ENCODE peak calls at places on chromosomes 2 and 18, in seven cellular contexts. V, H, W, R, Y, B and C are unnamed samples.

GRCh38 chr2:218002792-218003191 is at the start of gene TNS1:
- DNase-seq in V (peak), H (no peak), W (no peak), R (no peak), Y (no peak), B (no peak), C (no peak)

GRCh38 chr2:179165356-179166000 is 99.2 kb downstream of the SESTD1 start:
- DNase-seq in V (no peak), H (no peak), W (no peak), R (no peak), Y (no peak), B (no peak), C (no peak)

GRCh38 chr2:43225093-43225787 is 1.2 kb downstream of the ZFP36L2 start:
- DNase-seq in V (peak), H (peak), W (no peak), R (peak), Y (peak), B (peak), C (peak)

GRCh38 chr2:203751886-203752285 is 45.4 kb downstream of the CD28 start:
- DNase-seq in V (peak), H (no peak), W (no peak), R (no peak), Y (no peak), B (no peak), C (no peak)

GRCh38 chr2:148565272-148565894 is 79.2 kb upstream of the EPC2 start:
- DNase-seq in V (peak), H (no peak), W (no peak), R (no peak), Y (no peak), B (no peak), C (no peak)

GRCh38 chr2:174663572-174663971 is 66.0 kb upstream of the WIPF1 start:
- DNase-seq in V (peak), H (no peak), W (no peak), R (no peak), Y (no peak), B (peak), C (no peak)

GRCh38 chr2:21422050-21422449 is 298.3 kb downstream of the TDRD15 start:
- DNase-seq in V (no peak), H (no peak), W (no peak), R (peak), Y (no peak), B (no peak), C (no peak)

GRCh38 chr2:143264851-143265250 is 135.6 kb downstream of the ARHGAP15 start:
- DNase-seq in V (peak), H (no peak), W (no peak), R (no peak), Y (no peak), B (peak), C (no peak)

GRCh38 chr18:28087173-28087563 is 89.8 kb downstream of the CDH2 start:
- DNase-seq in V (peak), H (peak), W (no peak), R (no peak), Y (no peak), B (no peak), C (no peak)

GRCh38 chr2:142150453-142150852 is 19.6 kb upstream of the LRP1B start:
- DNase-seq in V (no peak), H (no peak), W (no peak), R (no peak), Y (no peak), B (no peak), C (no peak)

GRCh38 chr2:199144546-199144945 is 313.2 kb downstream of the SATB2 start:
- DNase-seq in V (no peak), H (no peak), W (no peak), R (no peak), Y (no peak), B (no peak), C (no peak)

GRCh38 chr2:52956115-52956514 is 811.5 kb upstream of the CHAC2 start:
- DNase-seq in V (no peak), H (no peak), W (no peak), R (no peak), Y (no peak), B (no peak), C (no peak)

GRCh38 chr18:73942081-73942625 is 205.5 kb downstream of the FBXO15 start:
- DNase-seq in V (no peak), H (no peak), W (no peak), R (no peak), Y (no peak), B (no peak), C (no peak)

GRCh38 chr18:75530118-75530517 is 102.6 kb upstream of the SMIM21 start:
- DNase-seq in V (no peak), H (no peak), W (no peak), R (no peak), Y (no peak), B (no peak), C (no peak)

GRCh38 chr2:147181351-147182029 is 663.3 kb upstream of the ACVR2A start:
- DNase-seq in V (no peak), H (no peak), W (no peak), R (no peak), Y (no peak), B (no peak), C (no peak)

GRCh38 chr2:232925769-232926163 is 55.7 kb downstream of the SNORC start:
- DNase-seq in V (no peak), H (no peak), W (no peak), R (no peak), Y (no peak), B (no peak), C (no peak)
- H3K4me3 ChIP-seq in V (no peak), H (no peak), W (no peak), R (no peak), Y (no peak), B (no peak), C (no peak)

GRCh38 chr18:54389143-54389505 is 31.4 kb downstream of the C18orf54 start:
- DNase-seq in V (peak), H (no peak), W (no peak), R (no peak), Y (no peak), B (no peak), C (no peak)
- H3K4me3 ChIP-seq in V (no peak), H (no peak), W (no peak), R (no peak), Y (no peak), B (no peak), C (no peak)

GRCh38 chr18:76981388-76981968 is 151.1 kb downstream of the MBP start:
- DNase-seq in V (no peak), H (peak), W (no peak), R (peak), Y (no peak), B (no peak), C (no peak)

GRCh38 chr18:76983613-76984051 is 149.0 kb downstream of the MBP start:
- DNase-seq in V (no peak), H (no peak), W (no peak), R (no peak), Y (no peak), B (no peak), C (no peak)

GRCh38 chr18:76982038-76982437 is 150.5 kb downstream of the MBP start:
- DNase-seq in V (no peak), H (no peak), W (no peak), R (no peak), Y (no peak), B (no peak), C (no peak)

GRCh38 chr18:76984193-76985155 is 148.1 kb downstream of the MBP start:
- DNase-seq in V (no peak), H (no peak), W (no peak), R (no peak), Y (no peak), B (no peak), C (no peak)

DNA sequence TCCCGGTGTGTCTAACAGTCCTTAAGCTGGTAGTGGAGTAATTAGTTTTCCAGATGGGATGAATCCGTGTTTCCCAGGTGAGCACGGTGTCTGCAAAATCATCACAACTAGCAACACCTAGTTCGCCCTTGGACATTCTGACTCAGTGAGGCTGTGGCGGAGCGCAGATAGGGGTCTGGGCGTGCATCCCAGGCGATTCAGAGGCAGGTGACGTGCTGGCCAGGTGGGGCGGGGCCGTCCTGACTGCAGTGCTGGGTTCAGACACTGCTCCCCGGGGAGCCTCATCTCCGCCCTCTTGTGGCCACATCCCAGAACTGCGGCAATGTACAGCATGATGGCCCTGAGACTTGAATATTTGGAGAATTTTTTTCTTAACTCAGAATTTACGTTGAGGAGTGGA is 149.4 kb downstream of the MBP start:
- DNase-seq in V (peak), H (peak), W (no peak), R (peak), Y (peak), B (peak), C (peak)
- H3K4me3 ChIP-seq in V (no peak), H (no peak), W (no peak), R (peak), Y (no peak), B (no peak), C (no peak)

GRCh38 chr2:50148632-50149031 is 883.3 kb downstream of the NRXN1 start:
- DNase-seq in V (no peak), H (no peak), W (no peak), R (no peak), Y (no peak), B (no peak), C (no peak)

DNA sequence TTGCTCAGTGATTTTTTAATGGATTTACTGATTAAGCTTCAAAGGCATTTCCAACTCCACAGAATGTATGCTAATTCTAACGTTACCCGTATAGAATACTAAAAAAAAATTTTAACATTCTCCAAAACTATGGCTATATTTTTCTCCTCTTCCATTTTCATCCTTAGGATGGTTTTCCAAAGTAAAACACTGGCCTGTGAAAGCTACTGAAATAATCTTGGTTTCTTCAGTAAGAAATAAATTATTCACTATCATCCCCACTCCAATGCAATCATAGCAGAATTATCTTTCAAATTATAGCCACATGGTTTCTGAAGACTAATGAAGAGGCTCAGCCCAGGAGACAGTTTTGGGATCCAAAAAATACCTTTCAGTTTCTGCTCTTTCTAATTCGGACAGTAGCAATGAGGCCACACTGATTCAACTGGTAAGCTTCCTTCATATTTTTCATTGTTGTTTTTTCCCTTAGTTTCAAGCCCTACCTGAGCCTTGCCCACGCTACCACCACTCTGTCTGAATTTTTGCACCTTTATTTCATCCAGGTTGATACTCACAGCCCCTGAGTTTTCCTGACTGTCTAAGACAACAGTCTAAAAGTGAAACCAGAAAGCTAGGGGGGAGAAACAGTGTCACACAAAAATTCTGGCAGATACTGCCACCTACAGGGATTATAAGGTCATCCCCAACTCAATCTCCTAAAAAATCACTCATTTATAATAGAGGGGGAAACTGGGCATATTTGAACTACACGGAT is 887.9 kb downstream of the NRXN1 start:
- DNase-seq in V (peak), H (no peak), W (peak), R (peak), Y (no peak), B (peak), C (no peak)
- H3K4me3 ChIP-seq in V (peak), H (peak), W (peak), R (peak), Y (no peak), B (peak), C (no peak)

GRCh38 chr2:138742446-138743057 is 37.6 kb downstream of the NXPH2 start:
- DNase-seq in V (no peak), H (no peak), W (no peak), R (no peak), Y (no peak), B (peak), C (no peak)

DNA sequence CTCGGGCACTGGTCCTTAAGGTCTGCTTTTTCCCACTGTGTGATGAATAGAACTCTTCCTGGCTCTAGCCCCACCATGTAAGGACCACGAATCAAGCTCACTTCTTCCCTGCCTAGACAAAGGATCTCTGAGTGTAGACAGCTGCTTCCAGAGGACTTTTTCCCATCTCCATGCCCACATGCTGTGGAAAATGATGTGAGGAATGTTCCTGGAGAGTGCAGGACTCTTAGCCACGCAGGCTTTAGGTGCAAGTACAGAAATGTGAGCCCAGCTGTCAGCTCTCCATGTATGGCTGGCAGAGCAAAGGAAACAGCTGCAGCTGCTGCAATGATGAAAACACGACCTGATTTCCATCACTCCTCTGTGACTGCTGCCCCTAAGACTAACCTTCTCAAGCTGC is 35.5 kb downstream of the NXPH2 start:
- DNase-seq in V (no peak), H (no peak), W (no peak), R (no peak), Y (no peak), B (peak), C (no peak)
- H3K4me3 ChIP-seq in V (no peak), H (no peak), W (no peak), R (no peak), Y (no peak), B (no peak), C (no peak)

GRCh38 chr2:105615352-105615751 is 129.4 kb upstream of the NCK2 start:
- DNase-seq in V (no peak), H (no peak), W (no peak), R (no peak), Y (no peak), B (no peak), C (no peak)
- H3K4me3 ChIP-seq in V (no peak), H (peak), W (peak), R (no peak), Y (no peak), B (no peak), C (no peak)

DNA sequence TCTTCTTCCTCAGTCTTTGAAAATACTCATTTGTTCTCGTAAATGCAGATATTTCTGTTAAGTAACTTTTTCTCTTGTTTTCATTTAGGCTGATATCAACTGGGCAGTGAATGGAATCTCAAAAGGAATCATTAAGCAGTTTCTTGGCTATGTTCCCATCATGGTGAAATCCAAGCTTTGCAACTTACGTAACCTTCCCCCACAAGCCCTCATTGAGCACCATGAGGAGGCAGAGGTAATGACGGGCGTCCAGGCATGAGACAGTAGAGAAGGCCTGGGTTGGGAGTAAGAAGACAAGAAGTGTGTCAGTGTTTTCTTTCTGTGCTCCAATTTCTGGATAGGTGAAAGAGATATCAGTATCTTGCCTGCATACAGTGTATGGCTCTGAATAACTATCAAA is 5.1 kb downstream of the POLR1B start:
- DNase-seq in V (peak), H (no peak), W (peak), R (no peak), Y (no peak), B (peak), C (no peak)
- H3K4me3 ChIP-seq in V (no peak), H (no peak), W (no peak), R (no peak), Y (no peak), B (no peak), C (no peak)

GRCh38 chr18:2410688-2411087 is 160.6 kb downstream of the METTL4 start:
- DNase-seq in V (no peak), H (no peak), W (no peak), R (no peak), Y (no peak), B (no peak), C (no peak)
- H3K4me3 ChIP-seq in V (no peak), H (no peak), W (no peak), R (no peak), Y (no peak), B (no peak), C (no peak)

GRCh38 chr2:47404356-47404755 is 1.4 kb downstream of the MSH2 start:
- DNase-seq in V (no peak), H (peak), W (no peak), R (peak), Y (no peak), B (no peak), C (no peak)
- H3K4me3 ChIP-seq in V (peak), H (peak), W (peak), R (peak), Y (peak), B (peak), C (peak)